ENCODE peak calls at places on chromosome X, in six cellular contexts. One of them, this sample, is unnamed.

GRCh38 chrX:53831662-53832635 is 145.4 kb upstream of the HUWE1 start:
- DNase-seq in astrocyte of the spinal cord: peak
- DNase-seq in GM12865: peak
- DNase-seq in lower lobe of right lung: no peak
- DNase-seq in left ventricle myocardium superior: no peak
- DNase-seq in H4: peak
- DNase-seq in this sample: no peak

GRCh38 chrX:67544281-67544680 is 460 bp downstream of the AR start:
- DNase-seq in astrocyte of the spinal cord: peak
- DNase-seq in GM12865: no peak
- DNase-seq in lower lobe of right lung: peak
- DNase-seq in left ventricle myocardium superior: peak
- DNase-seq in H4: peak
- DNase-seq in this sample: no peak

GRCh38 chrX:68894513-68895338 is 65.9 kb downstream of the EFNB1 start:
- DNase-seq in astrocyte of the spinal cord: peak
- DNase-seq in GM12865: no peak
- DNase-seq in lower lobe of right lung: peak
- DNase-seq in left ventricle myocardium superior: peak
- DNase-seq in H4: peak
- DNase-seq in this sample: no peak

GRCh38 chrX:115449742-115450141 is 111.2 kb upstream of the PLS3 start:
- DNase-seq in astrocyte of the spinal cord: peak
- DNase-seq in GM12865: no peak
- DNase-seq in lower lobe of right lung: peak
- DNase-seq in left ventricle myocardium superior: peak
- DNase-seq in H4: no peak
- DNase-seq in this sample: no peak

GRCh38 chrX:53714580-53715335 is 28.2 kb upstream of the HUWE1 start:
- DNase-seq in astrocyte of the spinal cord: peak
- DNase-seq in GM12865: peak
- DNase-seq in lower lobe of right lung: peak
- DNase-seq in left ventricle myocardium superior: no peak
- DNase-seq in H4: no peak
- DNase-seq in this sample: no peak

GRCh38 chrX:97334850-97335249 is 451.1 kb downstream of the RPA4 start:
- DNase-seq in astrocyte of the spinal cord: no peak
- DNase-seq in GM12865: peak
- DNase-seq in lower lobe of right lung: no peak
- DNase-seq in left ventricle myocardium superior: no peak
- DNase-seq in H4: no peak
- DNase-seq in this sample: no peak

GRCh38 chrX:36867143-36867542 is 141.0 kb upstream of the FAM47C start:
- DNase-seq in astrocyte of the spinal cord: peak
- DNase-seq in GM12865: peak
- DNase-seq in lower lobe of right lung: no peak
- DNase-seq in left ventricle myocardium superior: no peak
- DNase-seq in H4: peak
- DNase-seq in this sample: no peak

GRCh38 chrX:105658136-105658535 is 164.2 kb upstream of the NRK start:
- DNase-seq in astrocyte of the spinal cord: peak
- DNase-seq in GM12865: no peak
- DNase-seq in lower lobe of right lung: no peak
- DNase-seq in left ventricle myocardium superior: no peak
- DNase-seq in H4: peak
- DNase-seq in this sample: no peak

GRCh38 chrX:34300871-34301270 is 168.8 kb upstream of the FAM47A start:
- DNase-seq in astrocyte of the spinal cord: peak
- DNase-seq in GM12865: peak
- DNase-seq in lower lobe of right lung: no peak
- DNase-seq in left ventricle myocardium superior: no peak
- DNase-seq in H4: peak
- DNase-seq in this sample: no peak

GRCh38 chrX:48683411-48683982 is at the start of gene WAS:
- DNase-seq in astrocyte of the spinal cord: no peak
- DNase-seq in GM12865: peak
- DNase-seq in lower lobe of right lung: peak
- DNase-seq in left ventricle myocardium superior: peak
- DNase-seq in H4: no peak
- DNase-seq in this sample: peak

GRCh38 chrX:120087289-120088017 is 10.0 kb upstream of the RHOXF2B start:
- DNase-seq in astrocyte of the spinal cord: no peak
- DNase-seq in GM12865: no peak
- DNase-seq in lower lobe of right lung: no peak
- DNase-seq in left ventricle myocardium superior: no peak
- DNase-seq in H4: peak
- DNase-seq in this sample: no peak

GRCh38 chrX:29922607-29923006 is 292.8 kb upstream of the MAGEB2 start:
- DNase-seq in astrocyte of the spinal cord: no peak
- DNase-seq in GM12865: no peak
- DNase-seq in lower lobe of right lung: no peak
- DNase-seq in left ventricle myocardium superior: no peak
- DNase-seq in H4: no peak
- DNase-seq in this sample: no peak

GRCh38 chrX:7068939-7069367 is 78.6 kb upstream of the STS start:
- DNase-seq in astrocyte of the spinal cord: no peak
- DNase-seq in GM12865: peak
- DNase-seq in lower lobe of right lung: no peak
- DNase-seq in left ventricle myocardium superior: no peak
- DNase-seq in H4: peak
- DNase-seq in this sample: no peak

GRCh38 chrX:109537324-109537665 is 651 bp downstream of the NXT2 start:
- DNase-seq in astrocyte of the spinal cord: no peak
- DNase-seq in GM12865: no peak
- DNase-seq in lower lobe of right lung: no peak
- DNase-seq in left ventricle myocardium superior: no peak
- DNase-seq in H4: peak
- DNase-seq in this sample: peak